ENCODE peak calls at places on chromosomes 5 and 9, in six cellular contexts. One of them, this sample, is unnamed.

GRCh38 chr5:78717674-78718073 is 69.1 kb upstream of the LHFPL2 start:
- DNase-seq in NCI-H2081: no peak
- DNase-seq in activated CD8-positive, alpha-beta memory T cell treated with anti-CD3 and anti-CD28 coated beads, Interleukin-2, amount 50 U/mL, for 4 hours: no peak
- DNase-seq in amniotic stem cell: no peak
- DNase-seq in AG04450: peak
- DNase-seq in stimulated activated CD4-positive, alpha-beta T cell treated with anti-CD3 and anti-CD28 coated beads, Interleukin-1b, Interleukin-23, amount 100 ng/mL, for 1 hour: no peak
- DNase-seq in this sample: peak

GRCh38 chr9:27527702-27528277 is 1.8 kb downstream of the MOB3B start:
- DNase-seq in amniotic stem cell: no peak
- DNase-seq in stimulated activated CD4-positive, alpha-beta T cell treated with anti-CD3 and anti-CD28 coated beads, Interleukin-1b, Interleukin-23, amount 100 ng/mL, for 1 hour: no peak
- DNase-seq in AG04450: no peak
- DNase-seq in NCI-H2081: no peak
- DNase-seq in activated CD8-positive, alpha-beta memory T cell treated with anti-CD3 and anti-CD28 coated beads, Interleukin-2, amount 50 U/mL, for 4 hours: no peak
- DNase-seq in this sample: no peak

GRCh38 chr5:17113174-17113941 is 104.1 kb upstream of the BASP1 start:
- DNase-seq in AG04450: peak
- DNase-seq in amniotic stem cell: no peak
- DNase-seq in activated CD8-positive, alpha-beta memory T cell treated with anti-CD3 and anti-CD28 coated beads, Interleukin-2, amount 50 U/mL, for 4 hours: no peak
- DNase-seq in NCI-H2081: no peak
- DNase-seq in stimulated activated CD4-positive, alpha-beta T cell treated with anti-CD3 and anti-CD28 coated beads, Interleukin-1b, Interleukin-23, amount 100 ng/mL, for 1 hour: no peak
- DNase-seq in this sample: peak

GRCh38 chr9:135269912-135270630 is 182.6 kb downstream of the OLFM1 start:
- DNase-seq in amniotic stem cell: no peak
- DNase-seq in NCI-H2081: no peak
- DNase-seq in activated CD8-positive, alpha-beta memory T cell treated with anti-CD3 and anti-CD28 coated beads, Interleukin-2, amount 50 U/mL, for 4 hours: no peak
- DNase-seq in stimulated activated CD4-positive, alpha-beta T cell treated with anti-CD3 and anti-CD28 coated beads, Interleukin-1b, Interleukin-23, amount 100 ng/mL, for 1 hour: no peak
- DNase-seq in AG04450: no peak
- DNase-seq in this sample: no peak

GRCh38 chr5:173324115-173325001 is 3.9 kb downstream of the STC2 start:
- DNase-seq in NCI-H2081: no peak
- DNase-seq in amniotic stem cell: no peak
- DNase-seq in activated CD8-positive, alpha-beta memory T cell treated with anti-CD3 and anti-CD28 coated beads, Interleukin-2, amount 50 U/mL, for 4 hours: no peak
- DNase-seq in AG04450: peak
- DNase-seq in stimulated activated CD4-positive, alpha-beta T cell treated with anti-CD3 and anti-CD28 coated beads, Interleukin-1b, Interleukin-23, amount 100 ng/mL, for 1 hour: no peak
- DNase-seq in this sample: no peak

GRCh38 chr5:109855056-109855455 is 165.3 kb downstream of the MAN2A1 start:
- DNase-seq in AG04450: no peak
- DNase-seq in activated CD8-positive, alpha-beta memory T cell treated with anti-CD3 and anti-CD28 coated beads, Interleukin-2, amount 50 U/mL, for 4 hours: no peak
- DNase-seq in NCI-H2081: no peak
- DNase-seq in amniotic stem cell: no peak
- DNase-seq in stimulated activated CD4-positive, alpha-beta T cell treated with anti-CD3 and anti-CD28 coated beads, Interleukin-1b, Interleukin-23, amount 100 ng/mL, for 1 hour: no peak
- DNase-seq in this sample: peak

GRCh38 chr5:42089705-42090104 is 164.6 kb downstream of the FBXO4 start:
- DNase-seq in activated CD8-positive, alpha-beta memory T cell treated with anti-CD3 and anti-CD28 coated beads, Interleukin-2, amount 50 U/mL, for 4 hours: no peak
- DNase-seq in amniotic stem cell: no peak
- DNase-seq in NCI-H2081: no peak
- DNase-seq in stimulated activated CD4-positive, alpha-beta T cell treated with anti-CD3 and anti-CD28 coated beads, Interleukin-1b, Interleukin-23, amount 100 ng/mL, for 1 hour: no peak
- DNase-seq in AG04450: no peak
- DNase-seq in this sample: peak

GRCh38 chr9:121295662-121296191 is 27.8 kb downstream of the GSN start:
- DNase-seq in AG04450: no peak
- DNase-seq in activated CD8-positive, alpha-beta memory T cell treated with anti-CD3 and anti-CD28 coated beads, Interleukin-2, amount 50 U/mL, for 4 hours: no peak
- DNase-seq in stimulated activated CD4-positive, alpha-beta T cell treated with anti-CD3 and anti-CD28 coated beads, Interleukin-1b, Interleukin-23, amount 100 ng/mL, for 1 hour: no peak
- DNase-seq in NCI-H2081: no peak
- DNase-seq in amniotic stem cell: no peak
- DNase-seq in this sample: no peak

GRCh38 chr9:82588801-82589200 is 474.1 kb downstream of the RASEF start:
- DNase-seq in NCI-H2081: no peak
- DNase-seq in activated CD8-positive, alpha-beta memory T cell treated with anti-CD3 and anti-CD28 coated beads, Interleukin-2, amount 50 U/mL, for 4 hours: no peak
- DNase-seq in stimulated activated CD4-positive, alpha-beta T cell treated with anti-CD3 and anti-CD28 coated beads, Interleukin-1b, Interleukin-23, amount 100 ng/mL, for 1 hour: no peak
- DNase-seq in AG04450: no peak
- DNase-seq in amniotic stem cell: no peak
- DNase-seq in this sample: no peak

GRCh38 chr9:123814526-123814925 is 115.4 kb downstream of the DENND1A start:
- DNase-seq in NCI-H2081: peak
- DNase-seq in AG04450: no peak
- DNase-seq in stimulated activated CD4-positive, alpha-beta T cell treated with anti-CD3 and anti-CD28 coated beads, Interleukin-1b, Interleukin-23, amount 100 ng/mL, for 1 hour: no peak
- DNase-seq in amniotic stem cell: no peak
- DNase-seq in activated CD8-positive, alpha-beta memory T cell treated with anti-CD3 and anti-CD28 coated beads, Interleukin-2, amount 50 U/mL, for 4 hours: no peak
- DNase-seq in this sample: no peak

GRCh38 chr9:16867571-16868311 is 2.7 kb downstream of the BNC2 start:
- DNase-seq in activated CD8-positive, alpha-beta memory T cell treated with anti-CD3 and anti-CD28 coated beads, Interleukin-2, amount 50 U/mL, for 4 hours: no peak
- DNase-seq in AG04450: no peak
- DNase-seq in NCI-H2081: no peak
- DNase-seq in stimulated activated CD4-positive, alpha-beta T cell treated with anti-CD3 and anti-CD28 coated beads, Interleukin-1b, Interleukin-23, amount 100 ng/mL, for 1 hour: no peak
- DNase-seq in amniotic stem cell: no peak
- DNase-seq in this sample: peak